ENCODE peak calls at places on chromosomes 12 and 14, in eight cellular contexts. F is mesendoderm; V is fibroblast of the conjunctiva; J is nucleus accumbens; D is globus pallidus; K is fibroblast of mammary gland; S is stimulated activated CD8-positive, alpha-beta memory T cell treated with anti-CD3 and anti-CD28 coated beads, Interleukin-15, amount 100 ng/mL, for 4 hours; C is stomach. I is an unnamed sample.

GRCh38 chr14:22314183-22314820 is 274.7 kb downstream of the DAD1 start:
- DNase-seq in D (peak; percentile 82), F (peak; percentile 76), J (no peak), S (no peak), C (no peak), V (peak; percentile 30), K (peak; percentile 64), I (peak; percentile 62)

GRCh38 chr12:57875753-57876547 is 29.4 kb upstream of the CTDSP2 start:
- DNase-seq in S (no peak), V (no peak), F (no peak), J (no peak), K (no peak), C (no peak), D (no peak), I (no peak)

GRCh38 chr12:3304436-3305135 is 186.4 kb upstream of the PRMT8 start:
- DNase-seq in J (peak; percentile 40), F (no peak), S (no peak), K (peak; percentile 89), C (peak; percentile 46), D (peak; percentile 18), V (no peak), I (no peak)

GRCh38 chr14:41047763-41048162 is 558.9 kb upstream of the LRFN5 start:
- DNase-seq in V (no peak), S (no peak), J (no peak), F (no peak), C (no peak), K (no peak), D (no peak), I (no peak)

GRCh38 chr14:104142136-104143041 is 4.0 kb downstream of the KIF26A start:
- DNase-seq in D (no peak), K (no peak), V (no peak), F (no peak), C (no peak), S (no peak), J (no peak), I (no peak)

GRCh38 chr12:73506611-73507010 is 1031.0 kb upstream of the ATXN7L3B start:
- DNase-seq in K (no peak), C (no peak), F (no peak), J (no peak), S (no peak), V (no peak), D (no peak), I (no peak)

GRCh38 chr12:107565551-107565950 is 120.0 kb upstream of the PWP1 start:
- DNase-seq in V (no peak), K (no peak), C (no peak), S (no peak), F (no peak), J (no peak), D (no peak), I (no peak)

GRCh38 chr14:102200690-102201368 is 61.1 kb downstream of the WDR20 start:
- DNase-seq in V (no peak), K (no peak), J (no peak), F (no peak), C (no peak), D (no peak), S (no peak), I (no peak)

GRCh38 chr12:54404061-54405004 is 14.7 kb downstream of the ITGA5 start:
- DNase-seq in V (no peak), J (no peak), S (no peak), F (peak; percentile 90), K (peak; percentile 71), D (no peak), C (peak; percentile 68), I (peak; percentile 44)

GRCh38 chr12:132600048-132601032 is 10.0 kb downstream of the LRCOL1 start:
- DNase-seq in D (peak; percentile 40), K (peak; percentile 61), F (peak; percentile 73), J (no peak), S (no peak), C (peak; percentile 60), V (peak; percentile 47), I (no peak)

I was measured in SK-N-MC.